ENCODE peak calls at places on chromosomes 16 and 17, in four cellular contexts. U is fibroblast of mammary gland; R is lower leg skin; H is stimulated activated CD8-positive, alpha-beta memory T cell treated with anti-CD3 and anti-CD28 coated beads, Interleukin-7, amount 100 ng/mL, for 48 hours. C is an unnamed sample.

GRCh38 chr16:90008708-90009145 is 10.5 kb downstream of the DBNDD1 start:
- DNase-seq in H (peak), R (no peak), U (no peak), C (peak)

GRCh38 chr17:74524751-74525725 is 6.2 kb downstream of the CD300LB start:
- DNase-seq in R (peak), U (no peak), H (no peak), C (no peak)

GRCh38 chr17:8753976-8754440 is 4.3 kb downstream of the SPDYE4 start:
- DNase-seq in H (no peak), U (peak), R (no peak), C (no peak)

GRCh38 chr16:84054271-84054670 is 11.7 kb upstream of the SLC38A8 start:
- DNase-seq in U (no peak), R (peak), H (no peak), C (no peak)

GRCh38 chr17:38341035-38341721 is 2.6 kb downstream of the GPR179 start:
- DNase-seq in R (no peak), U (no peak), H (no peak), C (no peak)

GRCh38 chr16:65392831-65393565 is 271.1 kb upstream of the CDH11 start:
- DNase-seq in R (no peak), H (no peak), U (peak), C (no peak)

GRCh38 chr16:84735846-84736586 is 36.2 kb downstream of the USP10 start:
- DNase-seq in R (no peak), U (no peak), H (no peak), C (no peak)

GRCh38 chr16:24382929-24383328 is 126.8 kb downstream of the CACNG3 start:
- DNase-seq in R (no peak), U (no peak), H (no peak), C (no peak)

GRCh38 chr16:89658221-89658879 is 714 bp downstream of the SPATA33 start:
- DNase-seq in U (no peak), R (no peak), H (no peak), C (no peak)

GRCh38 chr16:63461248-63461841 is 1425.1 kb upstream of the CDH8 start:
- DNase-seq in U (peak), H (no peak), R (no peak), C (no peak)

GRCh38 chr16:53768593-53768992 is 64.6 kb downstream of the FTO start:
- DNase-seq in U (peak), H (no peak), R (no peak), C (no peak)

GRCh38 chr17:39653662-39654331 is 11.4 kb upstream of the TCAP start:
- DNase-seq in H (peak), U (peak), R (peak), C (no peak)

GRCh38 chr16:57711331-57711730 is 16.7 kb downstream of the DRC7 start:
- DNase-seq in U (no peak), H (no peak), R (peak), C (no peak)

GRCh38 chr17:77343031-77343866 is 202.5 kb downstream of the SEC14L1 start:
- DNase-seq in U (no peak), R (peak), H (no peak), C (no peak)

GRCh38 chr16:84947022-84947421 is 64.3 kb downstream of the ZDHHC7 start:
- DNase-seq in H (no peak), R (no peak), U (no peak), C (peak)

GRCh38 chr16:88439016-88439415 is 14.1 kb upstream of the ZFPM1 start:
- DNase-seq in H (no peak), R (no peak), U (no peak), C (no peak)

GRCh38 chr17:37818689-37819088 is 73.8 kb upstream of the HNF1B start:
- DNase-seq in R (no peak), H (no peak), U (peak), C (no peak)

GRCh38 chr16:69040144-69040909 is 65.1 kb upstream of the HAS3 start:
- DNase-seq in U (peak), H (no peak), R (no peak), C (no peak)

GRCh38 chr16:11402051-11402744 is 56.9 kb downstream of the RMI2 start:
- DNase-seq in R (no peak), H (no peak), U (no peak), C (no peak)

GRCh38 chr17:63476494-63476856 is 386 bp upstream of the ACE start:
- DNase-seq in H (no peak), R (no peak), U (no peak), C (no peak)

GRCh38 chr16:49089039-49089438 is 192.6 kb downstream of the CBLN1 start:
- DNase-seq in H (no peak), U (no peak), R (no peak), C (no peak)

GRCh38 chr16:74216319-74216718 is 80.3 kb upstream of the PSMD7 start:
- DNase-seq in U (peak), H (no peak), R (no peak), C (no peak)

GRCh38 chr17:82449136-82449882 is 1.2 kb downstream of the CYBC1 start:
- DNase-seq in R (no peak), U (no peak), H (peak), C (peak)

GRCh38 chr17:41631025-41631889 is 6.9 kb upstream of the KRT17 start:
- DNase-seq in H (no peak), R (no peak), U (no peak), C (no peak)

GRCh38 chr17:77323413-77324171 is 182.8 kb downstream of the SEC14L1 start:
- DNase-seq in U (peak), H (no peak), R (peak), C (no peak)

GRCh38 chr17:75412455-75413317 is 7.2 kb upstream of the GRB2 start:
- DNase-seq in H (peak), R (peak), U (peak), C (peak)

GRCh38 chr17:14014647-14015046 is 54.7 kb upstream of the COX10 start:
- DNase-seq in R (no peak), U (no peak), H (no peak), C (no peak)

GRCh38 chr17:67246648-67247415 is 1.8 kb upstream of the HELZ start:
- DNase-seq in U (peak), R (peak), H (no peak), C (no peak)

GRCh38 chr17:981292-981658 is 1.7 kb upstream of the NXN start:
- DNase-seq in U (no peak), H (no peak), R (no peak), C (no peak)

GRCh38 chr17:17739388-17740066 is 58.3 kb downstream of the RAI1 start:
- DNase-seq in R (no peak), H (no peak), U (peak), C (no peak)

GRCh38 chr16:20369452-20370054 is 17.0 kb upstream of the UMOD start:
- DNase-seq in R (no peak), H (no peak), U (no peak), C (no peak)